ENCODE peak calls at places on chromosomes 4 and X, in four cellular contexts. E is A549, A is K562, X is HepG2. S is an unnamed sample.

GRCh38 chrX:42149281-42149680 is 225.9 kb upstream of the CASK start:
- DNase-seq in E (no peak), A (no peak), X (no peak), S (no peak)

GRCh38 chr4:85952518-85952917 is 407.3 kb downstream of the MAPK10 start:
- DNase-seq in E (no peak), A (no peak), X (no peak), S (peak; percentile 77)

GRCh38 chrX:151396042-151396826 is 772 bp upstream of the VMA21 start:
- DNase-seq in E (no peak), A (no peak), X (peak; percentile 49), S (no peak)

GRCh38 chr4:48178931-48179330 is 44.9 kb upstream of the TXK start:
- DNase-seq in E (no peak), A (no peak), X (no peak), S (no peak)

GRCh38 chrX:115560211-115560977 is 580 bp upstream of the PLS3 start:
- DNase-seq in E (peak; percentile 60), A (no peak), X (peak; percentile 63), S (peak; percentile 70)

GRCh38 chr4:113145519-113146291 is 96.3 kb downstream of the ANK2 start:
- DNase-seq in E (no peak), A (no peak), X (peak; percentile 85), S (no peak)

GRCh38 chr4:187663076-187663475 is 332.5 kb upstream of the ZFP42 start:
- DNase-seq in E (no peak), A (no peak), X (no peak), S (no peak)

GRCh38 chrX:46279214-46279924 is 265.9 kb downstream of the ZNF674 start:
- DNase-seq in E (no peak), A (no peak), X (no peak), S (no peak)

GRCh38 chr4:86043755-86044592 is 315.9 kb downstream of the MAPK10 start:
- DNase-seq in E (peak; percentile 6), A (peak; percentile 20), X (peak; percentile 32), S (peak; percentile 77)

GRCh38 chr4:85125688-85126087 is 159.2 kb upstream of the WDFY3 start:
- DNase-seq in E (no peak), A (no peak), X (no peak), S (no peak)

GRCh38 chrX:132957211-132958085 is 981 bp downstream of the HS6ST2 start:
- DNase-seq in E (no peak), A (no peak), X (no peak), S (peak; percentile 6)

GRCh38 chr4:27084685-27085356 is 224.2 kb downstream of the STIM2 start:
- DNase-seq in E (peak; percentile 7), A (peak; percentile 62), X (no peak), S (peak; percentile 39)

GRCh38 chr4:96052827-96053226 is 212.9 kb downstream of the PDHA2 start:
- DNase-seq in E (no peak), A (peak; percentile 2), X (no peak), S (peak; percentile 13)

GRCh38 chrX:1554469-1555210 is 17.7 kb upstream of the P2RY8 start:
- DNase-seq in E (no peak), A (no peak), X (no peak), S (no peak)

GRCh38 chr4:103720661-103721060 is 876 bp upstream of the TACR3 start:
- DNase-seq in E (no peak), A (no peak), X (no peak), S (no peak)

GRCh38 chrX:66162331-66162822 is 1.7 kb upstream of the HEPH start:
- DNase-seq in E (no peak), A (peak; percentile 77), X (no peak), S (no peak)

GRCh38 chr4:99642725-99643489 is 14.7 kb downstream of the C4orf54 start:
- DNase-seq in E (no peak), A (no peak), X (no peak), S (no peak)

GRCh38 chr4:76078033-76078613 is 3.6 kb downstream of the ART3 start:
- DNase-seq in E (no peak), A (no peak), X (no peak), S (no peak)

GRCh38 chrX:144006811-144007210 is 122.9 kb downstream of the UBE2NL start:
- DNase-seq in E (no peak), A (no peak), X (no peak), S (no peak)

GRCh38 chr4:83906561-83906960 is 370.7 kb downstream of the GPAT3 start:
- DNase-seq in E (no peak), A (no peak), X (no peak), S (no peak)

GRCh38 chr4:54096563-54096962 is 3.4 kb upstream of the GSX2 start:
- DNase-seq in E (no peak), A (no peak), X (no peak), S (no peak)

GRCh38 chrX:47854474-47854873 is 17.8 kb downstream of the ZNF81 start:
- DNase-seq in E (no peak), A (no peak), X (no peak), S (peak; percentile 30)

GRCh38 chr4:163693211-163693610 is 198.7 kb downstream of the TMA16 start:
- DNase-seq in E (no peak), A (no peak), X (no peak), S (no peak)

GRCh38 chr4:112178731-112179130 is 33.5 kb downstream of the FAM241A start:
- DNase-seq in E (no peak), A (no peak), X (no peak), S (no peak)

GRCh38 chr4:168769416-168769815 is 240.6 kb downstream of the CBR4 start:
- DNase-seq in E (no peak), A (no peak), X (no peak), S (peak; percentile 72)

GRCh38 chr4:10045481-10045880 is 24.2 kb upstream of the SLC2A9 start:
- DNase-seq in E (peak; percentile 62), A (no peak), X (peak; percentile 93), S (no peak)
- TF ChIP-seq JUN in E (no peak), A (no peak), X (no peak), S (no peak)

GRCh38 chrX:120264315-120264714 is 13.7 kb downstream of the ZBTB33 start:
- DNase-seq in E (no peak), A (no peak), X (no peak), S (no peak)
- H3K4me3 ChIP-seq in E (no peak overlapping the region), A (no peak overlapping the region), X (no peak overlapping the region), S (no peak overlapping the region)

DNA sequence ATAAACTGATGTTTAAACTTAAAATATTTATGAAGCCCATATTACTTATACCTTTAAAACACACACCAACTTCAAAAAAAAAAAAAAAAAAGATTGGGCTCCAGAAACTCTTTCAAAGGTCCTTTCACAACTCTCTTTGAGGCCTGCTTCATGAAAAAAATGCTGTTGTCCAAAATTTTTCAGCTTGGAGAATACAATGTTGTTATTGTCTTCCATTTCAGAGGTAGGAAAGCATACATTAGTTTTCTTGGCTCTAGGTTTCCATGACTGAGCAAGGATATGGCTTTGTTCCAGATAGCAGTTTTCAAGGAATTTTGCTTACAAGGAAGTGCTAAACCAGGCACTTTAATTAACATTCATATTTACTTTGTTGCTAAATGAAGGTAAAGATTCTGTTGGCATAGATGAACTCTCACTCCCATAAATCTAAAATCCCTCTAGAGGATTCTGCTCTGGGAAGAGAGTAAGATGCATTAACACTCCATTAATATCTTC is 118.6 kb downstream of the COL25A1 start:
- DNase-seq in E (no peak), A (no peak), X (no peak), S (peak; percentile 55)
- TF ChIP-seq JUN in E (no peak), A (no peak), X (no peak), S (no peak)

GRCh38 chr4:107828315-107828714 is 3.6 kb downstream of the SGMS2 start:
- DNase-seq in E (no peak), A (no peak), X (no peak), S (no peak)

GRCh38 chr4:107826427-107826980 is 1.8 kb downstream of the SGMS2 start:
- DNase-seq in E (peak; percentile 14), A (no peak), X (no peak), S (peak; percentile 48)

GRCh38 chr4:107824367-107825071 is at the start of gene SGMS2:
- DNase-seq in E (peak; percentile 68), A (peak; percentile 16), X (peak; percentile 55), S (peak; percentile 91)

GRCh38 chr4:107823870-107824366 is 814 bp upstream of the SGMS2 start:
- DNase-seq in E (no peak), A (no peak), X (no peak), S (no peak)

DNA sequence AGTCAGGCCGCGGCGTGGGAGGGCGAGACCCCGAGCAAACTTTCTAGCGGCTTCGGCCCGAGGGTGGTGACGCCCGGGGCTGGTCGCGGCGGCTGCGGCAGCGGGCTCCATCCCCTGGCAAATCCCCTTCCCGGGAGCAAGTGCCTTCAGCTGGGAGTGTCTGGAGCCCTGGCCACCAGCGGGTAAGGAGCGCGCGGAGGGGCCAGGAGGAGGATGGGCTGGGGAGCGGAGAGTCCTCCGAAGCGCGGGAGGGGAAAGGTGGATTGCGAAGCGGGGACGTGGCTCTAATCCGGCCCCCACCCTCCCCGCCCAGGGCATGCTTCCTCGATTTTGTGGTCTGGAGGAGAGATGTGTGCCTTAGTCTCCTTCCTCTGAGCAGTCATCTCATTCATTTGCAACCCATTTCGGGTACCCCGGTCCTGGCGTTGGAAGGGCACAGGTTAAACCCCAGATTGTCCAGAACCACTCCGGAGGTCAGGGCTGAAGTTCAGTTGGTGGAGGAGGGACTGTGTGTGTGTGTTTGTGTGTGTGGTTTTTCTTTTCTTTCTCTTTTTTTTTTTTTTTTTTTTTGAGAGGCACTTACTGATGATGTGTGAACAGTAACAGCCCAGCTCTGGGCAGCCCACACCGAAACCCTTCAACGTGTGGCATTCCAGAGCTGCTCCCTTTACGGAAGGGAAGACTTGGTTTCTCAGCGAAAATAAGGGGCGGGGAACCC is 499 bp downstream of the SGMS2 start:
- DNase-seq in E (peak; percentile 33), A (peak; percentile 8), X (no peak), S (peak; percentile 65)
- H3K4me3 ChIP-seq in E (peak overlapping the region; percentile 91), A (peak overlapping the region; percentile 18), X (peak overlapping the region; percentile 80), S (peak overlapping the region; percentile 94)

DNA sequence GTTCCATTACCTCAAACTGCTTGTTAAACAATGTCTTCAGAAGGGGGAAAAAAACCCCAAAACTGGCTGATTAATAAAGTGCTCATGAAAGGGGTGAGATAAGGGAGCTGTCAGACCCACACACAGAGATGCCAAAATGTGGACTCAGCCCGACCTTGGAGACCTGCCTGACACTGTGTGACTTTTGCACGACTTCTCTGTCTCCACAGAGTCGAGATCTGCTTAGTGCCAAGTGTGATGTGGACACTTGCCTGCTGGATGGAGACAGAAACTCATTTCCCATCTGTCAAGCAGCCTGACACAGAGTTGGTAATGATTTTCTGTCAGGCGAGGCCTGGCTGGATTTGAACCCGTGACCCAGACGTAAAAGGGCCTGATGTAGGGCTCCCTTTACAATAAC is 31.6 kb downstream of the REELD1 start:
- DNase-seq in E (no peak), A (no peak), X (no peak), S (no peak)
- TF ChIP-seq JUN in E (no peak), A (no peak), X (no peak), S (no peak)

GRCh38 chr4:24837781-24838180 is 42.4 kb downstream of the SOD3 start:
- DNase-seq in E (no peak), A (no peak), X (no peak), S (no peak)
- H3K4me3 ChIP-seq in E (no peak overlapping the region), A (no peak overlapping the region), X (no peak overlapping the region), S (no peak overlapping the region)

GRCh38 chrX:40104649-40105015 is 6.9 kb upstream of the BCOR start:
- DNase-seq in E (peak; percentile 41), A (no peak), X (no peak), S (peak; percentile 30)

GRCh38 chrX:40100537-40101429 is 3.0 kb upstream of the BCOR start:
- DNase-seq in E (no peak), A (no peak), X (no peak), S (no peak)

GRCh38 chrX:40101430-40101802 is 3.7 kb upstream of the BCOR start:
- DNase-seq in E (no peak), A (no peak), X (no peak), S (no peak)

GRCh38 chrX:40103565-40104323 is 6.0 kb upstream of the BCOR start:
- DNase-seq in E (no peak), A (no peak), X (no peak), S (no peak)

GRCh38 chrX:40102393-40103381 is 4.9 kb upstream of the BCOR start:
- DNase-seq in E (no peak), A (no peak), X (no peak), S (no peak)
- TF ChIP-seq JUN in E (no peak), A (no peak), X (no peak), S (no peak)